ENCODE peak calls at places on chromosomes 12 and 14, in nine cellular contexts. T is LHCN-M2, J is RCC 7860, F is anterior cingulate cortex, Z is retinal pigment epithelial cell, B is T47D, W is cardiac muscle cell, O is iPS DF 19.7, Q is A549. A is an unnamed sample.

GRCh38 chr12:113333877-113334785 is 778 bp downstream of the SLC8B1 start:
- DNase-seq in B (no peak), Z (no peak), O (no peak), F (no peak), W (no peak), J (no peak), Q (no peak), T (no peak), A (no peak)

GRCh38 chr14:65213316-65213715 is 111.0 kb upstream of the MAX start:
- DNase-seq in O (no peak), F (no peak), B (no peak), Q (no peak), Z (no peak), T (no peak), W (no peak), J (no peak), A (no peak)

GRCh38 chr14:71362920-71363584 is 455.8 kb downstream of the PCNX1 start:
- DNase-seq in F (no peak), Q (no peak), W (peak; percentile 88), B (no peak), J (no peak), O (no peak), T (peak; percentile 37), Z (no peak), A (no peak)

GRCh38 chr12:12194206-12194605 is 72.6 kb downstream of the LRP6 start:
- DNase-seq in J (peak; percentile 18), Q (peak; percentile 28), Z (no peak), F (no peak), O (no peak), B (no peak), T (peak; percentile 62), W (peak; percentile 39), A (no peak)

GRCh38 chr14:70821916-70822705 is 12.8 kb upstream of the MAP3K9 start:
- DNase-seq in Z (no peak), B (peak; percentile 75), J (peak; percentile 5), T (no peak), O (no peak), Q (peak; percentile 42), W (peak; percentile 75), F (peak; percentile 23), A (peak; percentile 47)

GRCh38 chr14:104135904-104136471 is 2.4 kb upstream of the KIF26A start:
- DNase-seq in F (no peak), B (no peak), W (no peak), O (no peak), Q (no peak), T (no peak), J (no peak), Z (no peak), A (no peak)

GRCh38 chr14:99419905-99420304 is 60.8 kb downstream of the SETD3 start:
- DNase-seq in Z (no peak), J (no peak), W (no peak), T (no peak), Q (no peak), B (no peak), O (no peak), F (no peak), A (no peak)

GRCh38 chr12:57133013-57133569 is 4.8 kb downstream of the LRP1 start:
- DNase-seq in J (no peak), Q (no peak), T (peak; percentile 82), B (no peak), Z (no peak), F (no peak), O (no peak), W (peak; percentile 68), A (no peak)

GRCh38 chr14:60195179-60195810 is 30.1 kb upstream of the DHRS7 start:
- DNase-seq in O (no peak), T (no peak), Z (no peak), Q (peak; percentile 7), F (no peak), B (peak; percentile 26), W (no peak), J (no peak), A (no peak)

GRCh38 chr12:51621155-51621922 is 30.3 kb downstream of the SCN8A start:
- DNase-seq in J (no peak), F (no peak), T (no peak), B (no peak), Z (no peak), W (peak; percentile 54), O (no peak), Q (no peak), A (no peak)

A was measured in midbrain.